ENCODE peak calls at places on chromosome X, in nine cellular contexts. L is cardiac muscle cell; B is heart right ventricle; H is psoas muscle; S is mammary epithelial cell; T is A549; R is CD8-positive, alpha-beta T cell; X is tibial nerve; D is left ventricle myocardium inferior. E is an unnamed sample. For H3K9me3, the result is how much of the 10 kb centered on the place peaks cover.

GRCh38 chrX:7574325-7574724 is 268.6 kb upstream of the VCX start:
- DNase-seq in H (no peak), R (no peak), L (no peak), D (no peak), B (peak), X (no peak), T (no peak), S (peak), E (no peak)

GRCh38 chrX:140343226-140343873 is 161.5 kb downstream of the SOX3 start:
- DNase-seq in H (no peak), X (no peak), T (no peak), L (no peak), D (no peak), B (no peak), R (no peak), S (peak), E (no peak)

GRCh38 chrX:106263817-106264216 is 95.7 kb downstream of the PWWP3B start:
- DNase-seq in S (peak), B (no peak), L (peak), X (no peak), D (no peak), H (no peak), T (no peak), R (no peak), E (no peak)

GRCh38 chrX:145178268-145178667 is 69.0 kb upstream of the SPANXN1 start:
- DNase-seq in L (no peak), B (no peak), T (peak), H (no peak), D (no peak), R (no peak), S (no peak), X (no peak), E (no peak)

GRCh38 chrX:1657367-1658082 is 42.7 kb downstream of the ASMT start:
- DNase-seq in D (no peak), X (no peak), R (peak), S (peak), B (no peak), T (no peak), H (no peak), L (peak), E (peak)

GRCh38 chrX:20253232-20253543 is 13.5 kb downstream of the RPS6KA3 start:
- DNase-seq in D (no peak), L (no peak), R (no peak), B (no peak), H (no peak), X (no peak), S (no peak), T (no peak), E (no peak)

GRCh38 chrX:109920325-109920724 is 82.6 kb upstream of the TMEM164 start:
- DNase-seq in R (no peak), H (no peak), L (no peak), B (no peak), S (no peak), T (no peak), X (no peak), D (no peak), E (no peak)

GRCh38 chrX:10239611-10240064 is 82.9 kb downstream of the CLCN4 start:
- DNase-seq in T (no peak), D (no peak), B (no peak), L (peak), S (peak), X (peak), R (no peak), H (peak), E (no peak)

GRCh38 chrX:155966876-155967275 is 30.6 kb upstream of the IL9R start:
- DNase-seq in L (no peak), H (no peak), X (no peak), B (no peak), D (no peak), R (peak), S (no peak), T (peak), E (no peak)

GRCh38 chrX:136586386-136586785 is 54.4 kb downstream of the VGLL1 start:
- DNase-seq in X (no peak), D (no peak), L (no peak), H (no peak), B (no peak), R (peak), S (peak), T (no peak), E (no peak)

GRCh38 chrX:119942831-119943184 is 743 bp downstream of the NKAP start:
- DNase-seq in S (no peak), X (no peak), D (no peak), R (no peak), L (peak), T (peak), B (no peak), H (no peak), E (no peak)

GRCh38 chrX:17591741-17592110 is 145.6 kb upstream of the SCML1 start:
- DNase-seq in X (no peak), R (no peak), T (no peak), H (no peak), S (peak), L (peak), D (no peak), B (no peak), E (no peak)

GRCh38 chrX:66654411-66654810 is 15.5 kb upstream of the EDA2R start:
- DNase-seq in R (no peak), B (no peak), D (no peak), H (no peak), T (no peak), L (no peak), X (no peak), S (no peak), E (no peak)
- H3K9me3 ChIP-seq in R (under half), B (under half), D (under half), H (under half), T (under half), L (under half), X (under half), S (under half), E (under half)

DNA sequence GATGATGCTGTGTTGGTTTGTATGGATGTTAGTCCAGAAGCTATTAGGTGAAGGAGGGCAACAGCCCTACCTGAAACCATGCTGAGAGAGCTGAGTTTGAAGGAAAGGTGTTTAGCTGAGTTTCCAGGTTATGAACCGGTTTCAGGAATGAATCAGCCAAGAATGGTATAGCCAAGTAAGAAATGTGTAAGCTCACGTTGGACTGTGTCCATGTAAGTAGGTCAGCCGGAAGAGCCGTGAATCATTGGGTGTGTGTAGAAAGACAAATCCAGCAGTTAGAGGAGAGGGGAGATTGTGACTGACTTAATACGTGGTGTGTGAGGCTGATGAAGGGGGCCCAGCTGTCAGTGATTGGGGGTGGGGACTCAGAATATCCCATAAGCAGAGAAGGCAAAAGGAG is 77.2 kb upstream of the SPIN4 start:
- DNase-seq in H (no peak), D (no peak), R (no peak), T (no peak), L (no peak), B (no peak), S (peak), X (no peak), E (no peak)
- H3K9me3 ChIP-seq in H (under half), D (under half), R (under half), T (under half), L (under half), B (under half), S (under half), X (under half), E (under half)

GRCh38 chrX:73849054-73849453 is 286.1 kb downstream of the CHIC1 start:
- DNase-seq in X (no peak), L (no peak), B (no peak), T (no peak), D (no peak), S (no peak), R (no peak), H (no peak), E (no peak)

GRCh38 chrX:73851014-73852009 is 288.3 kb downstream of the CHIC1 start:
- DNase-seq in B (no peak), L (no peak), D (no peak), T (no peak), H (peak), R (peak), S (peak), X (no peak), E (no peak)

GRCh38 chrX:73852022-73852421 is 289.0 kb downstream of the CHIC1 start:
- DNase-seq in H (no peak), R (no peak), L (no peak), D (no peak), S (no peak), T (no peak), B (no peak), X (no peak), E (no peak)

GRCh38 chrX:73847991-73848390 is 285.0 kb downstream of the CHIC1 start:
- DNase-seq in X (no peak), S (no peak), B (no peak), H (no peak), T (no peak), L (peak), D (no peak), R (no peak), E (no peak)

DNA sequence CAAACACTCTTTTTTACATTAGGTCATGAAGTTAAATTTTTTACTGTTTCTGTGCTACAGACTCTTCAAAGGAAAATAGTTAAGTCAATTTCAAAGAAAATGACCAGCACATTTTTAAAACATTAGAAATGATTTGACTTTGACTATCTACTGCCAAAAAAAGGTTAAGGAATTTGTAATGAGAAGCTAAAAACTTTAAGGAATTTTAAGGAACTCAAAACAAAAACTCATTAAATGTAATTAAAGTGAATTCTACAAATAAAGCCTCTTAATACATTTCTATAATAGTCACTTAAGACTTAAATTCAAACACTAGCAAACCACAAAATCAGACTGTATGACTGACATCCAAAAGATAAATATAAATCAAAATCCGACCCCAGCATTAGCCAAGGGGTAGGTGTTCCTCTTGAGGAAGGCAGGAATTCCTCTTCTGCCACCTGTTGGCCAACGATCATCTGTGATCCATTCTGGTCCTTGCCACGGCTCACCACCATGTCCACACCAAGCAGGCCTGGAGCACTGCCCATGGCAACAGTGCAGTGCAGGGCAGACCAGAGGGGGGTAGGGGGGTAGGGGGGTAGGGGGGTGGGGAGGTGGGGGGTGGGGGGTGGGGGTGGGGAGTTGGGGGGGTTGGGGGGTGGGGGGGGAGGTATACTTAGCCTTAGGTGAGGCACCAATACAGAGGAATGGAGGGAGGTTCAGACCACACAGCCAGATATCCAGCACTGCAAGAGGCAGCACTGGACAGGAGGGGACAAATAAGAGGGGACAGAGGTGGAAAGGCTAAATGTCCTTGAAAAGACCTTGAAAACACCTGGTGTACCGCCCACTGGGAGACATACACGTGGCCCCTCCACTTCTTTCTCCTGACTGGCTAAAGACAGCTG is 287.4 kb downstream of the CHIC1 start:
- DNase-seq in S (peak), T (peak), H (peak), B (no peak), R (no peak), D (no peak), L (peak), X (no peak), E (no peak)
- H3K9me3 ChIP-seq in S (under half), T (under half), H (under half), B (under half), R (under half), D (under half), L (under half), X (under half), E (under half)

DNA sequence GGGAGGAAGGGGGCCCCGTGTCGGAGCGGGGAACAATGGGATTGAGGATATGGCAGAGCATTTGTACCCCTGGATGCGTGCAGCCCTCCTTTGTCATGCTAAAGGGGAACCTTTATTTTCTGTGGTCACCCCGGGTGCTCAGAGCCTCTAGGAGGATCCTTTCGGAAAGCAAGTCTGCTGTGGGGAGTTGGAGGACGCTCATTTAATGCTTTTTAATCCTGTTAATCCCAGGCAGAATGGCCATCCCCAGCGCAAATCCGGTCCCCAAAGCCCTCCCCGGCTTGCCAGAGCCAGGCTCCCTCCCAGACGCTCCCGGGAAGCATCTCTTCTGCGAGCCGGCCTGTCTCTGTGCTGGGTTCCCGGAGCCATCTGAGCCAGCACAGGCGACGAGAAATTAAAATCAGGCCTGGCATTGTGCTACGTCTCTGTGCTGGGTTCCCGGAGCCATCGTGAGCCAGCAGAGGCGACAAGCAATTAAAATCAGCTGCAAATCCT is 113.2 kb upstream of the PPP2R3B start:
- DNase-seq in X (no peak), S (no peak), D (no peak), B (no peak), H (no peak), T (no peak), L (no peak), R (no peak), E (no peak)
- H3K9me3 ChIP-seq in X (under half), S (under half), D (under half), B (under half), H (under half), T (under half), L (under half), R (under half), E (under half)

GRCh38 chrX:148662014-148662413 is 161.6 kb downstream of the AFF2 start:
- DNase-seq in T (no peak), B (no peak), H (no peak), X (no peak), L (no peak), R (no peak), S (no peak), D (no peak), E (no peak)
- H3K9me3 ChIP-seq in T (under half), B (under half), H (under half), X (under half), L (under half), R (under half), S (under half), D (under half), E (under half)

DNA sequence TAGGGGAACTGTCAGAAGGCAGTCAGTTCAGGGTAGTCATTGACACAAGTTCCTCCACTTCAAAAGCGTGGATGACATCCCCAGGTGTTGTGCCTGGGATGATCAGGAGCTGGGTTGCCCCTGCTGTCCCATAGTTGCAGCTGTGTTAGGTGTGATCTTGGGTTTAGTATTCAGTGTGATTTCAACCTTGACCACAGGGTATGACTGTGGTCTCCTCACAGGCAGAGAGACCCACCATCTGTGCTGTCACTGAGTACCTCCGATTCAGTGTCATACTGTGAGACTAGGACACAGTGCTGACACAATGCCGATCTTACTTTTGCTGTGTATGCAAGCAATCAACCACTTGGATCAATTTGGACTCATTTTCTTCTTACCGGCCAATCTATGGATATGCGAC is 25.2 kb downstream of the FOXR2 start:
- DNase-seq in T (no peak), B (no peak), L (no peak), S (no peak), D (no peak), X (no peak), H (no peak), R (no peak), E (no peak)
- H3K9me3 ChIP-seq in T (under half), B (under half), L (under half), S (under half), D (under half), X (under half), H (under half), R (under half), E (under half)

E was measured in T-helper 17 cell.